ENCODE peak calls at places on chromosomes 1 and 21, in four cellular contexts. F, U, Q and D are unnamed samples.

GRCh38 chr1:1777510-1777909 is 760 bp downstream of the NADK start:
- DNase-seq in F (no peak), U (no peak), Q (no peak), D (peak; percentile 58)

GRCh38 chr1:27521336-27522147 is 31.6 kb upstream of the WASF2 start:
- DNase-seq in F (no peak), U (no peak), Q (peak; percentile 70), D (no peak)

GRCh38 chr21:42674351-42674940 is 21.0 kb downstream of the PDE9A start:
- DNase-seq in F (no peak), U (peak; percentile 74), Q (no peak), D (no peak)

GRCh38 chr1:160328171-160328570 is 14.9 kb downstream of the COPA start:
- DNase-seq in F (no peak), U (no peak), Q (no peak), D (no peak)

GRCh38 chr21:42061195-42061865 is 9.8 kb upstream of the UMODL1 start:
- DNase-seq in F (peak; percentile 52), U (no peak), Q (peak; percentile 13), D (no peak)

GRCh38 chr1:112461200-112461871 is 47.4 kb upstream of the WNT2B start:
- DNase-seq in F (no peak), U (no peak), Q (no peak), D (no peak)

GRCh38 chr1:22184892-22185612 is 42.2 kb upstream of the WNT4 start:
- DNase-seq in F (no peak), U (no peak), Q (no peak), D (no peak)

GRCh38 chr1:155277896-155278688 is 829 bp downstream of the HCN3 start:
- DNase-seq in F (peak; percentile 81), U (peak; percentile 59), Q (peak; percentile 78), D (peak; percentile 73)

GRCh38 chr1:211529453-211529852 is 37.5 kb upstream of the RD3 start:
- DNase-seq in F (no peak), U (no peak), Q (no peak), D (no peak)

GRCh38 chr1:205450448-205450847 is 5.4 kb downstream of the BLACAT1 start:
- DNase-seq in F (no peak), U (no peak), Q (no peak), D (no peak)

GRCh38 chr1:192763756-192764155 is 45.1 kb upstream of the RGS2 start:
- DNase-seq in F (no peak), U (no peak), Q (no peak), D (no peak)

GRCh38 chr1:230083053-230083452 is 16.0 kb downstream of the GALNT2 start:
- DNase-seq in F (no peak), U (no peak), Q (no peak), D (no peak)
- H3K4me1 ChIP-seq in F (peaks cover 9% of the 10 kb centered on the region), U (no peaks in the 10 kb centered on the region), Q (peaks cover 11% of the 10 kb centered on the region), D (no peaks in the 10 kb centered on the region)

GRCh38 chr1:209652873-209653401 is 712 bp upstream of the LAMB3 start:
- DNase-seq in F (peak; percentile 92), U (no peak), Q (no peak), D (peak; percentile 99)
- H3K4me3 ChIP-seq in F (no peak overlapping the region), U (no peak overlapping the region), Q (no peak overlapping the region), D (no peak overlapping the region)

DNA sequence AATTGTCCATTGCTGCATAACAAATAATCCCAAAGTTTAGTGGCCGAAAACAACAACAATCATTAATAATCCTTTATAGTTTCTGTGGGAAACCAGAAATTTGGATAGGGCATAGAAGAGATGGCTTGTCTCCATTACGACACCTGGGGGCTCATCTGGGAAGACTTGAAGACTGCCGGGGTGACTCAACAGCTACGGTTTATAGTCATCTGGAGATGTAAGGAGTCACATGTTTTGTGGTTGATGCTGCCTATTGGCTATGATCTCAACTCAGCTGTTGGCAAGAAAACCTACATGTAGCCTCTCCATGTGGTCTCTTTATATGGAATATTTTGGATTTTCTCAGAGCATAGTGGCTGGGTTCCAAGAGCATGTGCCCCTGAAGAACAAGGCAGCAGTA is 29.3 kb upstream of the TSPAN2 start:
- DNase-seq in F (no peak), U (no peak), Q (no peak), D (no peak)
- H3K4me1 ChIP-seq in F (no peaks in the 10 kb centered on the region), U (no peaks in the 10 kb centered on the region), Q (no peaks in the 10 kb centered on the region), D (no peaks in the 10 kb centered on the region)

DNA sequence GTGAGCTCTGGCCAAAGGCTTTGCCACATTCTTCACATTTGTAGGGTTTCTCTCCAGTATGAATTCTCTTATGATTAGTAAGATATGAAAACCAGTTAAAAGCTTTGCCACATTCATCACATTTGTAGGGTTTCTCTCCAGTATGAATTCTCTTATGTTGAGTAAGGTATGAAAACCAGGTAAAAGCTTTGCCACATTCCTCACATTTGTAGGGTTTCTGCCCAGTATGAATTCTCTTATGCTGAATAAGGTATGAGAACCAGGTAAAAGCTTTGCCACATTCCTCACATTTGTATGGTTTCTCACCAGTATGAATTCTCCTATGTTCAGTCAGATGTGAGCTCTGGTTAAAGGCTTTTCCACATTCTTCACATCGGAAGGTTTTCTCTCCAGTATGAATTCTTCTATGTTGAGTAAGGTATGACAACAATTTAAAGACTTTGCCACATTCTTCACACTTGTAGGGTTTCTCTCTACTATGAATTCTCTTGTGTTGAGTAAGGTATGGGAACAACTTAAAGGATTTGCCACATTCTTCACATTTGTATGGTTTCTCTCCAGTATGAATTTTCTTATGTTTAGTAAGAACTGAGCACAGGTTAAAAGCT is 20.7 kb downstream of the ZNF695 start:
- DNase-seq in F (no peak), U (no peak), Q (no peak), D (no peak)
- H3K4me3 ChIP-seq in F (no peak overlapping the region), U (no peak overlapping the region), Q (no peak overlapping the region), D (no peak overlapping the region)

DNA sequence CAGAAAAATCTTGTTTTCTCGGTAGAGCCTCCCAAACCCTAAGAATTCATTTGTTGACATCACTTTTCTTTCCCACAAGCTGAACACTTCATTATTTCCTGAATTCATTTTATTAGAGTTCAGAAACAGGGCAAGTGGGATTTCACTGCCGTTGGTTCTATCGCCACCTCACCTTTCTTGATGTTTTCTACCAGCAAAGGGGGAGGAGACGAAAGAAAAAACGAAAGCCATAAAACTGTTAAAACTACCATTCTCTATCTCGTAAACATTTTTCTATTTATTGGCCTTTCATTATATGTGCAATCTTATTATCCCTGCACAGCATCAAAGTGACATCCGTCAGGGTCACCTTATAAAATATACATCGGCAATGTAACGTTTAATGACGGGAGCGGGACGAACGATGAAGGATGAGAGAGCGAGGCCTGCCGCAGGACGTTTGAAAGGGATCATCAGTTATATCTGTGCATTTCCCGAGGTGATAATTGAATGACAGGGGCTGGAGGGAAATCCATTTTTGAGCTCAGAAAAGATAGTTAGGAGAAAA is 59.5 kb downstream of the SLC45A1 start:
- DNase-seq in F (no peak), U (no peak), Q (no peak), D (no peak)
- H3K4me1 ChIP-seq in F (peaks cover 18% of the 10 kb centered on the region), U (peaks cover 28% of the 10 kb centered on the region), Q (peaks cover 28% of the 10 kb centered on the region), D (peaks cover 1% of the 10 kb centered on the region)

GRCh38 chr1:29500651-29501050 is 264.3 kb downstream of the PTPRU start:
- DNase-seq in F (no peak), U (no peak), Q (no peak), D (no peak)

GRCh38 chr1:29501227-29501976 is 265.1 kb downstream of the PTPRU start:
- DNase-seq in F (no peak), U (no peak), Q (no peak), D (no peak)

GRCh38 chr1:29503441-29503840 is 267.1 kb downstream of the PTPRU start:
- DNase-seq in F (no peak), U (no peak), Q (no peak), D (no peak)

GRCh38 chr1:29502901-29503300 is 266.6 kb downstream of the PTPRU start:
- DNase-seq in F (no peak), U (no peak), Q (no peak), D (no peak)

GRCh38 chr1:29502225-29502755 is 266.0 kb downstream of the PTPRU start:
- DNase-seq in F (no peak), U (no peak), Q (no peak), D (no peak)
- H3K4me3 ChIP-seq in F (no peak overlapping the region), U (no peak overlapping the region), Q (no peak overlapping the region), D (no peak overlapping the region)

DNA sequence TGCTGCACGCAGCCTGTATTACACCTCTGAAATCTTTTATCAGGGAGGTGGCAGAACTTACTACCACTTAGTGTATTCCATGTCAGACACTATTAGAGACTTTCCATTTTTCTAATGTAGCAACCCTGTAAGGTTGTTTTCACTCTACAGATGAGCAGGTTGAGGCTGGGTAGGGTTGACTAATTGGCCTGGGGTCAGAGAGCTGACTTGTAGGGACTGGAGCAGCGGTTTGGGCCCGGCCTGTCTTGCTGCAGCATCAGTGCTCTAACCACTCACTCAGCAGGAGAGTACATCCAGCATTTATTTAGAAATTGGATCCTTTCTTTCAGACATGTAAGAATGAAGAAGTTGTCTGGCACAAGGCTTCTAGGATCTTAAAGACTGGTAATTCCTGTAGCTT is 25.7 kb upstream of the NBL1 start:
- DNase-seq in F (no peak), U (no peak), Q (no peak), D (no peak)
- H3K4me1 ChIP-seq in F (peaks cover 54% of the 10 kb centered on the region), U (peaks cover 3% of the 10 kb centered on the region), Q (no peaks in the 10 kb centered on the region), D (peaks cover 9% of the 10 kb centered on the region)

GRCh38 chr1:54336121-54336520 is 70.1 kb downstream of the SSBP3 start:
- DNase-seq in F (no peak), U (no peak), Q (no peak), D (no peak)
- H3K4me3 ChIP-seq in F (no peak overlapping the region), U (no peak overlapping the region), Q (no peak overlapping the region), D (no peak overlapping the region)